ENCODE peak calls at places on chromosomes 4 and X, in seven cellular contexts. H is AG04450, D is PC-3, W is left lung, L is PC-9, Q is psoas muscle, J is heart left ventricle. E is an unnamed sample.

GRCh38 chr4:48945981-48946380 is 39.4 kb upstream of the OCIAD2 start:
- DNase-seq in H (no peak), D (no peak), W (no peak), L (no peak), Q (no peak), J (no peak), E (no peak)

GRCh38 chr4:2042947-2043395 is 16.2 kb upstream of the NAT8L start:
- DNase-seq in H (no peak), D (no peak), W (no peak), L (no peak), Q (no peak), J (no peak), E (no peak)

GRCh38 chr4:113232194-113232593 is 182.7 kb downstream of the ANK2 start:
- DNase-seq in H (no peak), D (no peak), W (no peak), L (no peak), Q (no peak), J (no peak), E (no peak)

GRCh38 chrX:150934453-150934852 is 36.0 kb upstream of the CD99L2 start:
- DNase-seq in H (no peak), D (peak; percentile 60), W (no peak), L (no peak), Q (no peak), J (no peak), E (no peak)

GRCh38 chr4:164956766-164957643 is 20.5 kb downstream of the TRIM61 start:
- DNase-seq in H (no peak), D (peak; percentile 55), W (peak; percentile 90), L (peak; percentile 59), Q (peak; percentile 81), J (peak; percentile 88), E (peak; percentile 60)

GRCh38 chr4:7031526-7032449 is 11.4 kb upstream of the TADA2B start:
- DNase-seq in H (no peak), D (no peak), W (no peak), L (no peak), Q (peak; percentile 39), J (no peak), E (no peak)

GRCh38 chr4:187612211-187612780 is 383.3 kb upstream of the ZFP42 start:
- DNase-seq in H (no peak), D (no peak), W (no peak), L (no peak), Q (no peak), J (no peak), E (no peak)

GRCh38 chr4:46956451-46956850 is 36.9 kb downstream of the GABRA4 start:
- DNase-seq in H (peak; percentile 42), D (no peak), W (no peak), L (no peak), Q (no peak), J (no peak), E (no peak)

GRCh38 chrX:318739-319578 is at the start of gene GTPBP6:
- DNase-seq in H (peak; percentile 99), D (peak; percentile 97), W (peak; percentile 100), L (peak; percentile 92), Q (peak; percentile 100), J (peak; percentile 100), E (peak; percentile 100)

GRCh38 chr4:145909331-145909730 is 29.3 kb downstream of the ZNF827 start:
- DNase-seq in H (no peak), D (peak; percentile 76), W (peak; percentile 77), L (peak; percentile 85), Q (peak; percentile 82), J (peak; percentile 90), E (peak; percentile 87)

GRCh38 chrX:17697191-17697590 is 40.1 kb upstream of the SCML1 start:
- DNase-seq in H (no peak), D (peak; percentile 44), W (no peak), L (peak; percentile 60), Q (no peak), J (no peak), E (no peak)

GRCh38 chrX:153981771-153982533 is 9.4 kb downstream of the TMEM187 start:
- DNase-seq in H (no peak), D (no peak), W (peak; percentile 73), L (no peak), Q (peak; percentile 81), J (peak; percentile 59), E (no peak)

GRCh38 chrX:69173906-69174305 is 8.7 kb upstream of the PJA1 start:
- DNase-seq in H (no peak), D (no peak), W (no peak), L (no peak), Q (no peak), J (no peak), E (no peak)

GRCh38 chr4:89539797-89540711 is 232.5 kb upstream of the GPRIN3 start:
- DNase-seq in H (no peak), D (no peak), W (no peak), L (no peak), Q (no peak), J (no peak), E (no peak)

GRCh38 chr4:138561906-138562305 is 319.8 kb upstream of the SLC7A11 start:
- DNase-seq in H (no peak), D (no peak), W (no peak), L (no peak), Q (peak; percentile 58), J (peak; percentile 38), E (no peak)

GRCh38 chrX:9318761-9319160 is 146.1 kb upstream of the TBL1X start:
- DNase-seq in H (no peak), D (no peak), W (no peak), L (no peak), Q (no peak), J (no peak), E (no peak)

GRCh38 chr4:86934147-86934771 is 552 bp upstream of the AFF1 start:
- DNase-seq in H (no peak), D (no peak), W (no peak), L (no peak), Q (no peak), J (no peak), E (no peak)

GRCh38 chr4:141686146-141686775 is 49.9 kb downstream of the IL15 start:
- DNase-seq in H (no peak), D (peak; percentile 78), W (no peak), L (no peak), Q (no peak), J (no peak), E (no peak)

GRCh38 chrX:102976290-102976689 is 39.2 kb downstream of the RAB40AL start:
- DNase-seq in H (no peak), D (peak; percentile 36), W (no peak), L (no peak), Q (no peak), J (no peak), E (no peak)

GRCh38 chr4:154618708-154619315 is 6.4 kb upstream of the FGG start:
- DNase-seq in H (peak; percentile 8), D (peak; percentile 72), W (no peak), L (peak; percentile 40), Q (no peak), J (peak; percentile 29), E (no peak)

GRCh38 chr4:70734168-70734954 is 12.6 kb downstream of the RUFY3 start:
- DNase-seq in H (no peak), D (peak; percentile 52), W (no peak), L (no peak), Q (no peak), J (no peak), E (no peak)

GRCh38 chrX:66144258-66144657 is 19.8 kb upstream of the HEPH start:
- DNase-seq in H (no peak), D (no peak), W (no peak), L (no peak), Q (no peak), J (no peak), E (no peak)

GRCh38 chr4:136934601-136935000 is 597.7 kb downstream of the PCDH18 start:
- DNase-seq in H (no peak), D (no peak), W (no peak), L (no peak), Q (no peak), J (no peak), E (no peak)

GRCh38 chr4:176849076-176849475 is 56.4 kb upstream of the VEGFC start:
- DNase-seq in H (no peak), D (no peak), W (no peak), L (no peak), Q (no peak), J (no peak), E (no peak)

GRCh38 chrX:2933125-2933900 is 4.2 kb upstream of the ARSD start:
- DNase-seq in H (no peak), D (peak; percentile 39), W (no peak), L (peak; percentile 40), Q (no peak), J (no peak), E (no peak)

GRCh38 chrX:123263246-123263757 is 79.2 kb downstream of the GRIA3 start:
- DNase-seq in H (no peak), D (no peak), W (no peak), L (no peak), Q (no peak), J (no peak), E (no peak)

GRCh38 chrX:55907968-55908607 is 190.5 kb downstream of the RRAGB start:
- DNase-seq in H (no peak), D (peak; percentile 77), W (peak; percentile 41), L (peak; percentile 72), Q (peak; percentile 61), J (peak; percentile 49), E (no peak)

GRCh38 chr4:55938501-55938900 is 10.2 kb upstream of the CEP135 start:
- DNase-seq in H (no peak), D (no peak), W (no peak), L (no peak), Q (no peak), J (no peak), E (no peak)

GRCh38 chr4:70556856-70557255 is 35.2 kb upstream of the AMBN start:
- DNase-seq in H (no peak), D (no peak), W (no peak), L (no peak), Q (no peak), J (no peak), E (no peak)

GRCh38 chr4:149910604-149911367 is 95.1 kb upstream of the IQCM start:
- DNase-seq in H (no peak), D (no peak), W (no peak), L (no peak), Q (no peak), J (no peak), E (no peak)
- H3K27ac ChIP-seq in H (no peak overlapping the region), D (no peak overlapping the region), W (no peak overlapping the region), L (no peak overlapping the region), Q (no peak overlapping the region), J (no peak overlapping the region), E (no peak overlapping the region)

GRCh38 chr4:76053730-76054129 is 17.9 kb upstream of the CXCL11 start:
- DNase-seq in H (no peak), D (no peak), W (no peak), L (no peak), Q (no peak), J (no peak), E (no peak)
- H3K27me3 ChIP-seq in H (peaks cover 8% of the 10 kb centered on the region), D (peaks cover 4% of the 10 kb centered on the region), W (peaks cover 6% of the 10 kb centered on the region), L (no peaks in the 10 kb centered on the region), Q (peaks cover 4% of the 10 kb centered on the region), J (no peaks in the 10 kb centered on the region), E (no peaks in the 10 kb centered on the region)

DNA sequence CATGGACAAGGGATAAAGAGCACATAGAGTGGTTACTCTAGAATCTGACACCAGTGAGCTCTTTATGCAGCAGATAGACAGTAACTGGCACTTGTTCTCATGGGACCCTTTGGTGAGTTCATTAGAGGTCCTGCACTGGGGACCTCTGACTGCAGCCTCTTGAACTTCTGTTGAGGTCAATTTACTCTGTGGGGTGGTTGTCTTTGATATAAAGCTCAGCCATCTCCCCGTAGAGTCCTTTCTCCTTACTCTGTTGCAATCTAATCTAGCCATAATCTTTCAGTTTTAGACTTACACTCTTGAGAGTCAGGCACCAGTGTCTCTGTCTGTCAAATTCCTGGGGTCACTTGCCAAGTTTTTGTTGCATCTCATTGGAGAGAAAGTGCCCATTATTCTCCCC is 222.4 kb downstream of the GPAT3 start:
- DNase-seq in H (no peak), D (no peak), W (no peak), L (no peak), Q (no peak), J (no peak), E (no peak)
- TF ChIP-seq CTCF in H (no peak), D (no peak), W (no peak), L (no peak), Q (no peak), J (no peak), E (no peak)

GRCh38 chr4:15427715-15428114 is at the start of gene C1QTNF7:
- DNase-seq in H (no peak), D (no peak), W (no peak), L (no peak), Q (no peak), J (no peak), E (no peak)
- H3K27ac ChIP-seq in H (no peak within 1 kb of the TSS), D (no peak within 1 kb of the TSS), W (peak within 1 kb of the TSS; percentile 65), L (no peak within 1 kb of the TSS), Q (no peak within 1 kb of the TSS), J (peak within 1 kb of the TSS; percentile 12), E (peak within 1 kb of the TSS; percentile 40)

E was measured in gastrocnemius medialis.